ENCODE peak calls at places on chromosomes 1 and 21, in five cellular contexts. G, Z, Q, R and I are unnamed samples.

GRCh38 chr1:28172690-28173150 is 3.8 kb downstream of the PTAFR start:
- DNase-seq in Q (no peak), Z (no peak), R (peak; percentile 23), G (no peak), I (no peak)

GRCh38 chr1:59393211-59394180 is 96.6 kb downstream of the FGGY start:
- DNase-seq in Q (no peak), R (peak; percentile 96), G (peak; percentile 87), Z (peak; percentile 74), I (peak; percentile 63)

GRCh38 chr21:37276377-37276776 is 9.2 kb upstream of the VPS26C start:
- DNase-seq in Z (no peak), R (no peak), Q (no peak), G (no peak), I (no peak)

GRCh38 chr1:85615536-85615935 is 35.0 kb downstream of the CCN1 start:
- DNase-seq in Q (no peak), R (no peak), Z (no peak), G (no peak), I (no peak)

GRCh38 chr1:174413632-174414031 is 34.1 kb upstream of the GPR52 start:
- DNase-seq in G (no peak), R (no peak), Q (no peak), Z (no peak), I (no peak)

GRCh38 chr1:8679929-8680504 is 137.4 kb downstream of the RERE start:
- DNase-seq in G (no peak), Q (no peak), R (no peak), Z (no peak), I (no peak)

GRCh38 chr1:205811660-205812059 is 1.3 kb downstream of the SLC41A1 start:
- DNase-seq in Q (no peak), R (no peak), G (peak; percentile 50), Z (no peak), I (no peak)

GRCh38 chr1:228420968-228421826 is 4.5 kb upstream of the TRIM17 start:
- DNase-seq in Z (no peak), Q (no peak), G (no peak), R (no peak), I (no peak)

GRCh38 chr1:119141660-119142059 is 1.2 kb upstream of the WARS2 start:
- DNase-seq in Z (no peak), R (no peak), G (no peak), Q (no peak), I (no peak)

GRCh38 chr1:150366416-150367296 is 2.7 kb downstream of the RPRD2 start:
- DNase-seq in Q (no peak), G (no peak), Z (no peak), R (peak; percentile 42), I (no peak)

GRCh38 chr1:29962831-29963247 is 726.5 kb downstream of the PTPRU start:
- DNase-seq in R (no peak), G (no peak), Q (no peak), Z (peak; percentile 19), I (no peak)

GRCh38 chr1:153962088-153963029 is 978 bp downstream of the SLC39A1 start:
- DNase-seq in G (peak; percentile 59), Q (no peak), R (peak; percentile 70), Z (no peak), I (no peak)

GRCh38 chr1:145425436-145426029 is at the start of gene NBPF20:
- DNase-seq in Q (peak; percentile 81), Z (peak; percentile 90), R (peak; percentile 53), G (peak; percentile 40), I (no peak)

GRCh38 chr1:117123274-117123673 is 1.7 kb upstream of the TRIM45 start:
- DNase-seq in Q (no peak), R (no peak), G (no peak), Z (no peak), I (no peak)

GRCh38 chr21:40997831-40998230 is 150.9 kb upstream of the DSCAM start:
- DNase-seq in G (no peak), Q (no peak), R (no peak), Z (no peak), I (no peak)

GRCh38 chr1:87916965-87917364 is 588.3 kb downstream of the LMO4 start:
- DNase-seq in G (no peak), Q (no peak), R (peak; percentile 46), Z (no peak), I (no peak)

GRCh38 chr1:71031426-71031825 is 16.2 kb downstream of the PTGER3 start:
- DNase-seq in G (no peak), Z (no peak), Q (no peak), R (no peak), I (no peak)

GRCh38 chr1:194309697-194310096 is 1123.3 kb upstream of the B3GALT2 start:
- DNase-seq in Z (no peak), Q (no peak), G (no peak), R (no peak), I (no peak)

GRCh38 chr21:16539041-16539440 is 809.3 kb downstream of the USP25 start:
- DNase-seq in G (no peak), Z (no peak), Q (no peak), R (peak; percentile 36), I (no peak)

GRCh38 chr21:45384656-45385548 is 20.1 kb upstream of the COL18A1 start:
- DNase-seq in Z (no peak), G (no peak), Q (no peak), R (no peak), I (no peak)

GRCh38 chr1:27380223-27380622 is 2.9 kb downstream of the CD164L2 start:
- DNase-seq in R (no peak), Z (no peak), Q (no peak), G (no peak), I (no peak)

GRCh38 chr1:97350241-97350640 is 570.6 kb downstream of the DPYD start:
- DNase-seq in Z (no peak), Q (no peak), G (no peak), R (peak; percentile 34), I (no peak)

GRCh38 chr1:61184035-61184713 is 101.8 kb downstream of the NFIA start:
- DNase-seq in Q (no peak), R (peak; percentile 89), G (peak; percentile 93), Z (peak; percentile 93), I (peak; percentile 57)

GRCh38 chr1:55500601-55501000 is 285.4 kb upstream of the USP24 start:
- DNase-seq in G (no peak), Z (no peak), R (no peak), Q (no peak), I (no peak)

GRCh38 chr1:94522304-94522703 is 19.3 kb downstream of the F3 start:
- DNase-seq in Z (no peak), Q (no peak), G (no peak), R (peak; percentile 62), I (peak; percentile 44)
- TF ChIP-seq CTCF in Z (peak; percentile 27), Q (no peak), G (no peak), R (peak; percentile 60), I (peak; percentile 68)

DNA sequence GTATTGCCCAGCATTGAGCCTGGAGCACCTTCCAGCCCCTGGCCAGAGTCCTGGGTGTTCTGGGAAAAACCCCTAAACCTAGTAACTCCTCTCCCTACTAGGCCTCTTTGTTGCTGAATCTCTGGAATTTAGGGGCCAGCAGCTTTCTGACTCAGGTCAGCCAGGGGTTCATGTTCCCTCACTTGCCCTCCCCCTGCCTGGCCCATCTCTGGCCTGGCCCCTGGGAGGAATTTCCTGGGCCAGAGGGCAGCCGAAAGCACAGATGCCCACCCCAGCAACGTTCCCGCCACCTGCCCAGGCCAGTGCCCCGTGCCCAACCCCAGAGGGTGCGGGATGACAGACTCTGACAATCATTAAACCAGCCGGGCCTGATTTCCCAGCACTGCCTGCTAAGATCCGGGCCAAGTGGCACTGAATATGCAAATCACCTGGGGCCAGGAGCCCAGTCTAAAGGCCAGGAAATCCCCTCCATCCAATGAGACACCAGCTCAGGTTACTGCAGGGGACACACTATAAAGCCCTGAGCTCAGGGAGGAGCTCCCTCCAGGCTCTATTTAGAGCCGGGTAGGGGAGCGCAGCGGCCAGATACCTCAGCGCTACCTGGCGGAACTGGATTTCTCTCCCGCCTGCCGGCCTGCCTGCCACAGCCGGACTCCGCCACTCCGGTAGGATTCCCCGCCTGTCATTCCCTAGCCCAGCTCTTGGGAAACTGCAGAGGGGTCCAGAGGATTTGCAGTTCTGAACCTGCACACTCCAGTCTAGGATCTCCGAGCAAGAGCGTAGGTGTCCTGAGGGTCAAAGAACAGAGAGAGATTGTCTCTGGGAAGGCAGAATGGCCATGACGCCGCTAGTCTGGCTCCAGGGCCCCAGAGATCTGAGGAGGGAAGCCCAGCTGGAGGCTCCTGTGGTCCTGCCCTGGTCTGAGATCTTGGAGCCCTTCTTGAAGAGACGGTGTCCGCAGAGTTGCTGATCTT is at the start of gene ELF3:
- DNase-seq in Z (peak; percentile 96), R (no peak), G (no peak), Q (no peak), I (no peak)
- TF ChIP-seq CTCF in Z (no peak), R (no peak), G (no peak), Q (no peak), I (no peak)

GRCh38 chr1:44151808-44152207 is 10.4 kb upstream of the KLF18 start:
- DNase-seq in Q (no peak), R (no peak), Z (no peak), G (no peak), I (no peak)

GRCh38 chr1:44146536-44147361 is 5.3 kb upstream of the KLF18 start:
- DNase-seq in Z (no peak), R (no peak), Q (no peak), G (no peak), I (no peak)

GRCh38 chr1:44151332-44151731 is 9.9 kb upstream of the KLF18 start:
- DNase-seq in Q (no peak), Z (no peak), R (no peak), G (no peak), I (no peak)

GRCh38 chr1:44144962-44145756 is 3.7 kb upstream of the KLF18 start:
- DNase-seq in G (no peak), Q (no peak), Z (no peak), R (no peak), I (no peak)

GRCh38 chr1:44147582-44147981 is 6.2 kb upstream of the KLF18 start:
- DNase-seq in Q (no peak), G (no peak), R (no peak), Z (no peak), I (no peak)
- TF ChIP-seq CTCF in Q (no peak), G (no peak), R (no peak), Z (no peak), I (no peak)

DNA sequence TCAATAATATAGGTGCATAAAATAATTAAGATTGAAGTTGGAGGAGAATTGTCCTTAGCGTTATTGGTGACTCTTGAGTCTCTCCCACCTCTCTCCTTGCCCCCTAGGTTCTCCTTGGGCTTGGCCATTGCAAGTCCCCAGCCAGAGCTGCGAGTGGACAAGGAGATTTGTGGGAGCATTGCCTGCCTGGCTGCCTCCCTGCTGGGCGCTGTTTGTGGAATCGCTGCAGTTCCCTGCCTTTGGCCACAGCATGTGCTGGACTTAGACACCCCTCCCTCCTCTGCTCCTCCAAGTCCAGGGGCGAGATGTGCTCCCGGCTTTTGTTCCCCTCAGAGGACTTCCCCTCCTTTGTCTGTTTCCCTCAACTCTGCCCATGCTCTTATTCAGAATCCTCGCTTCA is 21.9 kb upstream of the HUNK start:
- DNase-seq in R (no peak), Z (no peak), G (no peak), Q (no peak), I (no peak)
- TF ChIP-seq CTCF in R (no peak), Z (no peak), G (no peak), Q (no peak), I (no peak)

DNA sequence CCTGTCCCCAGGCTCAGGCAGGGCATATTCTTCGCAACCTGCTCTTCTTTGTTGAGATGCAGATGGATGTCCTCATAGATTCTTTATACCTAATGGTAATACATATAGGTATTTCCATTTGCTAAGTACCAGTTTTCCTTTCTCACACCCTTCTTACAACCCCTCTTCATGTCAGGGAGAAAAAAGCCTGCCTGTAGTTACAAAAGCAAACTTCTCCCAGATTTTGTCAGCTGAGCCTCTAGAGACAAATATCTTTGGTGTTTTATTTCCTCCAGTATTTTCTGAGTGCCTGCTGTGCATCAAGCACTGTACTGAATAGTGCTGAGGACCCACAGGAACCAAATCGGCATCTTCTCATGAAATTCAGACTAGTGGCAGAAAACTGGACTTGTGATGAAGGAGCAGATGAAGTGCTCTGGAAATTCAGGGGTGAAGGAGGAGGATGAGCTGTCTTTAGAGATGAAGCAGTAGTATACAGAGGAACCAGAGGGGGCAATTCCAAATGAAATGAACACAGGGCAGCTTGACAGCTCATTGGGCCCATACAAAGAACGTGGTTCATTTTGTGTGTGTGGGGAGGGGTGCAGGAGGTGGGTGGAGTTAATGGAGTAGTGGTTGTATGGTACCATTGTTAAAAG is 33.4 kb downstream of the SLC2A1 start:
- DNase-seq in R (no peak), Z (no peak), Q (no peak), G (no peak), I (no peak)
- TF ChIP-seq CTCF in R (no peak), Z (no peak), Q (no peak), G (no peak), I (no peak)